ENCODE peak calls at places on chromosomes 3 and 15, in seven cellular contexts. One of them, this sample, is unnamed. For H3K9me3, the result is how much of the 10 kb centered on the place peaks cover.

GRCh38 chr3:128875556-128876120 is 3.8 kb upstream of the ACAD9 start:
- ATAC-seq in HCT116: peak
- ATAC-seq in K562: peak
- ATAC-seq in HepG2: peak
- ATAC-seq in Panc1: peak
- ATAC-seq in upper lobe of left lung: no peak
- ATAC-seq in GM12878: peak
- ATAC-seq in this sample: no peak

GRCh38 chr3:8603115-8603710 is 41.4 kb downstream of the SSUH2 start:
- ATAC-seq in HCT116: no peak
- ATAC-seq in K562: no peak
- ATAC-seq in HepG2: no peak
- ATAC-seq in Panc1: no peak
- ATAC-seq in upper lobe of left lung: no peak
- ATAC-seq in GM12878: no peak
- ATAC-seq in this sample: no peak

GRCh38 chr3:61626484-61626883 is 65.1 kb downstream of the PTPRG start:
- ATAC-seq in HCT116: no peak
- ATAC-seq in K562: no peak
- ATAC-seq in HepG2: no peak
- ATAC-seq in Panc1: no peak
- ATAC-seq in upper lobe of left lung: no peak
- ATAC-seq in GM12878: no peak
- ATAC-seq in this sample: no peak

GRCh38 chr3:197466586-197467399 is 89.0 kb downstream of the BDH1 start:
- ATAC-seq in HCT116: peak
- ATAC-seq in K562: peak
- ATAC-seq in HepG2: peak
- ATAC-seq in Panc1: peak
- ATAC-seq in upper lobe of left lung: peak
- ATAC-seq in GM12878: no peak
- ATAC-seq in this sample: peak

GRCh38 chr3:30342319-30343060 is 263.9 kb upstream of the TGFBR2 start:
- ATAC-seq in HCT116: peak
- ATAC-seq in K562: no peak
- ATAC-seq in HepG2: peak
- ATAC-seq in Panc1: peak
- ATAC-seq in upper lobe of left lung: peak
- ATAC-seq in GM12878: no peak
- ATAC-seq in this sample: peak

GRCh38 chr3:62246985-62247384 is 126.4 kb downstream of the FEZF2 start:
- ATAC-seq in HCT116: no peak
- ATAC-seq in K562: no peak
- ATAC-seq in HepG2: no peak
- ATAC-seq in Panc1: no peak
- ATAC-seq in upper lobe of left lung: no peak
- ATAC-seq in GM12878: no peak
- ATAC-seq in this sample: no peak

GRCh38 chr3:170721563-170721962 is 135.7 kb upstream of the SLC7A14 start:
- ATAC-seq in HCT116: no peak
- ATAC-seq in K562: no peak
- ATAC-seq in HepG2: no peak
- ATAC-seq in Panc1: no peak
- ATAC-seq in upper lobe of left lung: no peak
- ATAC-seq in GM12878: no peak
- ATAC-seq in this sample: no peak

GRCh38 chr3:79767194-79767952 is 425 bp downstream of the ROBO1 start:
- ATAC-seq in HCT116: no peak
- ATAC-seq in K562: no peak
- ATAC-seq in HepG2: no peak
- ATAC-seq in Panc1: peak
- ATAC-seq in upper lobe of left lung: no peak
- ATAC-seq in GM12878: no peak
- ATAC-seq in this sample: no peak

GRCh38 chr3:5301671-5302297 is 114.3 kb downstream of the EDEM1 start:
- ATAC-seq in HCT116: no peak
- ATAC-seq in K562: no peak
- ATAC-seq in HepG2: no peak
- ATAC-seq in Panc1: no peak
- ATAC-seq in upper lobe of left lung: no peak
- ATAC-seq in GM12878: no peak
- ATAC-seq in this sample: no peak

GRCh38 chr15:66459818-66460615 is 37.5 kb downstream of the SNAPC5 start:
- ATAC-seq in HCT116: peak
- ATAC-seq in K562: no peak
- ATAC-seq in HepG2: no peak
- ATAC-seq in Panc1: no peak
- ATAC-seq in upper lobe of left lung: no peak
- ATAC-seq in GM12878: no peak
- ATAC-seq in this sample: no peak

GRCh38 chr3:143633816-143634215 is 214.5 kb downstream of the SLC9A9 start:
- ATAC-seq in HCT116: no peak
- ATAC-seq in K562: no peak
- ATAC-seq in HepG2: no peak
- ATAC-seq in Panc1: no peak
- ATAC-seq in upper lobe of left lung: no peak
- ATAC-seq in GM12878: no peak
- ATAC-seq in this sample: no peak

GRCh38 chr3:143629726-143630125 is 218.5 kb downstream of the SLC9A9 start:
- ATAC-seq in HCT116: no peak
- ATAC-seq in K562: no peak
- ATAC-seq in HepG2: no peak
- ATAC-seq in Panc1: no peak
- ATAC-seq in upper lobe of left lung: no peak
- ATAC-seq in GM12878: no peak
- ATAC-seq in this sample: no peak

GRCh38 chr3:143637133-143637532 is 211.1 kb downstream of the SLC9A9 start:
- ATAC-seq in HCT116: no peak
- ATAC-seq in K562: no peak
- ATAC-seq in HepG2: no peak
- ATAC-seq in Panc1: no peak
- ATAC-seq in upper lobe of left lung: no peak
- ATAC-seq in GM12878: no peak
- ATAC-seq in this sample: no peak

GRCh38 chr3:143634991-143635390 is 213.3 kb downstream of the SLC9A9 start:
- ATAC-seq in HCT116: no peak
- ATAC-seq in K562: no peak
- ATAC-seq in HepG2: no peak
- ATAC-seq in Panc1: no peak
- ATAC-seq in upper lobe of left lung: no peak
- ATAC-seq in GM12878: no peak
- ATAC-seq in this sample: no peak

DNA sequence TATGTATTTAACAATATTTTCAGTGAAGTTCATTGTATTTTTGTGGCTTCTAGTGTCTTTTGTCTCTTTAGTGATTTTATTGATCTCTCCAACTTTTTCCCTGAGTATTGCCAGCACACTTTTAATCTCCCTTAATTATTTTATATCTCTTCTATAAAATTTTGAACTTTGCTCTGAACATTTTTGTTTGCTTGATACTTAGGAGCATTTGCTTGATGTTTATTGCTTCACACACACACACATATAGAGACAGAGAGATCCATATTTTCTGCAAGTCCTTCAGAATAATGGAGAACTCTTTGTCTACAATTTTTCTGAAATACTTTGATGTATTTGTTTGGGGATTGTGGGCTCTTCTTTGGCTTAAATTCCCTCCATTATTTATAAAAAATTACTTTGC is 213.8 kb downstream of the SLC9A9 start:
- ATAC-seq in HCT116: no peak
- ATAC-seq in K562: no peak
- ATAC-seq in HepG2: no peak
- ATAC-seq in Panc1: no peak
- ATAC-seq in upper lobe of left lung: no peak
- ATAC-seq in GM12878: no peak
- ATAC-seq in this sample: no peak
- H3K9me3 ChIP-seq in HCT116: under half
- H3K9me3 ChIP-seq in K562: under half
- H3K9me3 ChIP-seq in HepG2: under half
- H3K9me3 ChIP-seq in Panc1: under half
- H3K9me3 ChIP-seq in upper lobe of left lung: under half
- H3K9me3 ChIP-seq in GM12878: under half
- H3K9me3 ChIP-seq in this sample: under half

GRCh38 chr3:177905895-177906511 is 630.2 kb upstream of the KCNMB2 start:
- ATAC-seq in HCT116: no peak
- ATAC-seq in K562: no peak
- ATAC-seq in HepG2: peak
- ATAC-seq in Panc1: peak
- ATAC-seq in upper lobe of left lung: peak
- ATAC-seq in GM12878: no peak
- ATAC-seq in this sample: peak
- TF ChIP-seq POLR2AphosphoS5 in HCT116: no peak
- TF ChIP-seq POLR2AphosphoS5 in K562: no peak
- TF ChIP-seq POLR2AphosphoS5 in HepG2: no peak
- TF ChIP-seq POLR2AphosphoS5 in Panc1: no peak
- TF ChIP-seq POLR2AphosphoS5 in upper lobe of left lung: no peak
- TF ChIP-seq POLR2AphosphoS5 in GM12878: no peak
- TF ChIP-seq POLR2AphosphoS5 in this sample: peak

GRCh38 chr15:92725171-92725570 is 69.6 kb upstream of the FAM174B start:
- ATAC-seq in HCT116: no peak
- ATAC-seq in K562: no peak
- ATAC-seq in HepG2: no peak
- ATAC-seq in Panc1: no peak
- ATAC-seq in upper lobe of left lung: no peak
- ATAC-seq in GM12878: no peak
- ATAC-seq in this sample: no peak

GRCh38 chr15:92719024-92719423 is 63.4 kb upstream of the FAM174B start:
- ATAC-seq in HCT116: no peak
- ATAC-seq in K562: no peak
- ATAC-seq in HepG2: no peak
- ATAC-seq in Panc1: no peak
- ATAC-seq in upper lobe of left lung: no peak
- ATAC-seq in GM12878: no peak
- ATAC-seq in this sample: no peak

DNA sequence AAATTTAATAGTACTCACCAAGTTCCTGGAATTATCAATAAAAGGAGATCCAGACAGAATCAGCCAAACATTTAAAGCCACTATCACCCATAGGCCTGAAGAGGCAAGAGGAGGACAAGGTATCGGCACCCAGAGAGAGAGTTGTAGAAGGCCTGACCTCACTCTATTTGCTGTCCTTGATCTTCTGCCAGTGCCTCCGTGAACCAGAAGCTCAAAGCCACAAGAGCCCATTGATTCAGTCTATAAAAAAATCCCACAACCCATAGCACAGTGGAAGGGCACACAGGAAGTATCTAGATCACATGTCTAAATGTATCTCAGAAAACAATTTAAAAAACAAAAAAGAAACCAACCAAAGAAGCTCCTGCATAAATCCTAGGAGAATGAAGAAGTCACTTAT is 68.6 kb upstream of the FAM174B start:
- ATAC-seq in HCT116: no peak
- ATAC-seq in K562: no peak
- ATAC-seq in HepG2: peak
- ATAC-seq in Panc1: no peak
- ATAC-seq in upper lobe of left lung: no peak
- ATAC-seq in GM12878: no peak
- ATAC-seq in this sample: no peak
- H3K4me3 ChIP-seq in HCT116: no peak
- H3K4me3 ChIP-seq in K562: no peak
- H3K4me3 ChIP-seq in HepG2: no peak
- H3K4me3 ChIP-seq in Panc1: no peak
- H3K4me3 ChIP-seq in upper lobe of left lung: no peak
- H3K4me3 ChIP-seq in GM12878: no peak
- H3K4me3 ChIP-seq in this sample: no peak

GRCh38 chr15:56225520-56225919 is 18.2 kb downstream of the RFX7 start:
- ATAC-seq in HCT116: no peak
- ATAC-seq in K562: no peak
- ATAC-seq in HepG2: no peak
- ATAC-seq in Panc1: no peak
- ATAC-seq in upper lobe of left lung: no peak
- ATAC-seq in GM12878: no peak
- ATAC-seq in this sample: no peak

GRCh38 chr15:56228854-56229253 is 14.8 kb downstream of the RFX7 start:
- ATAC-seq in HCT116: no peak
- ATAC-seq in K562: no peak
- ATAC-seq in HepG2: no peak
- ATAC-seq in Panc1: no peak
- ATAC-seq in upper lobe of left lung: no peak
- ATAC-seq in GM12878: no peak
- ATAC-seq in this sample: no peak

GRCh38 chr15:56227315-56227714 is 16.4 kb downstream of the RFX7 start:
- ATAC-seq in HCT116: no peak
- ATAC-seq in K562: no peak
- ATAC-seq in HepG2: no peak
- ATAC-seq in Panc1: no peak
- ATAC-seq in upper lobe of left lung: no peak
- ATAC-seq in GM12878: no peak
- ATAC-seq in this sample: no peak

GRCh38 chr15:56228352-56228751 is 15.3 kb downstream of the RFX7 start:
- ATAC-seq in HCT116: no peak
- ATAC-seq in K562: no peak
- ATAC-seq in HepG2: no peak
- ATAC-seq in Panc1: no peak
- ATAC-seq in upper lobe of left lung: no peak
- ATAC-seq in GM12878: no peak
- ATAC-seq in this sample: no peak

DNA sequence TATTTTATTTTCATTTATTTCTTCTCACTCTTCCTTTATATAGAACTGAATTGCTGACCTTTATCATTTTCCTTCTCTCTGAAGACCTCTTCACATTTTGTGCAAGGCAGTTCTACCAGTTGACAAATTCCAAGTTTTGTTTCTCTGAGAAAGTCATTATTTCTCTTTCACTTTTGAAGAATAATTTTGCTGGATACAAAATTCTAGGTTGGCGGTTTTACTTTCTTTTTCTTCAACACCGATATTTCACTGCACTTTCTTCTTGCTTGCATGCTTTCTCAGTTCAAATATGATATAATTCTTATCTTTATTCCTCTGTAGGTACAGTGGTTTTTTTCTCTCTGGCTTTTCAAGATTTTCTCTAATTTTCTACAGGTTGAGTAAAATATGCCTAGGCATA is 15.9 kb downstream of the RFX7 start:
- ATAC-seq in HCT116: no peak
- ATAC-seq in K562: no peak
- ATAC-seq in HepG2: no peak
- ATAC-seq in Panc1: no peak
- ATAC-seq in upper lobe of left lung: no peak
- ATAC-seq in GM12878: no peak
- ATAC-seq in this sample: no peak
- H3K9me3 ChIP-seq in HCT116: under half
- H3K9me3 ChIP-seq in K562: under half
- H3K9me3 ChIP-seq in HepG2: under half
- H3K9me3 ChIP-seq in Panc1: under half
- H3K9me3 ChIP-seq in upper lobe of left lung: under half
- H3K9me3 ChIP-seq in GM12878: under half
- H3K9me3 ChIP-seq in this sample: under half

This sample was measured in gastroesophageal sphincter.